ENCODE peak calls at places on chromosomes 2 and 18, in eight cellular contexts. Q is GM12865, P is progenitor cell of endocrine pancreas, E is mammary epithelial cell, N is epithelial cell of proximal tubule, W is BE2C, L is cardiac muscle cell, F is upper lobe of right lung. M is an unnamed sample.

GRCh38 chr18:634551-635045 is 22.9 kb upstream of the TYMS start:
- DNase-seq in Q (no peak), P (no peak), E (peak; percentile 39), N (no peak), W (no peak), L (no peak), F (no peak), M (no peak)

GRCh38 chr2:169741-170140 is 94.1 kb downstream of the SH3YL1 start:
- DNase-seq in Q (no peak), P (no peak), E (no peak), N (no peak), W (no peak), L (no peak), F (no peak), M (no peak)

GRCh38 chr2:27174638-27175037 is 25.8 kb downstream of the TCF23 start:
- DNase-seq in Q (peak; percentile 32), P (no peak), E (no peak), N (no peak), W (no peak), L (no peak), F (no peak), M (no peak)

GRCh38 chr2:45124456-45124855 is 115.2 kb upstream of the SIX2 start:
- DNase-seq in Q (no peak), P (no peak), E (no peak), N (no peak), W (no peak), L (no peak), F (no peak), M (no peak)

GRCh38 chr2:67463810-67464209 is 66.7 kb downstream of the ETAA1 start:
- DNase-seq in Q (no peak), P (no peak), E (peak; percentile 99), N (no peak), W (peak; percentile 47), L (no peak), F (no peak), M (no peak)

GRCh38 chr18:12257996-12258718 is 4.0 kb downstream of the CIDEA start:
- DNase-seq in Q (no peak), P (no peak), E (peak; percentile 81), N (no peak), W (no peak), L (no peak), F (no peak), M (no peak)

GRCh38 chr2:65081232-65081685 is 25.0 kb downstream of the CEP68 start:
- DNase-seq in Q (no peak), P (no peak), E (no peak), N (no peak), W (no peak), L (peak; percentile 48), F (no peak), M (no peak)

GRCh38 chr18:79797518-79798345 is at the start of gene KCNG2:
- DNase-seq in Q (peak; percentile 5), P (no peak), E (no peak), N (no peak), W (peak; percentile 20), L (peak; percentile 47), F (peak; percentile 64), M (peak; percentile 77)

GRCh38 chr2:70019096-70019495 is 57.7 kb upstream of the ASPRV1 start:
- DNase-seq in Q (no peak), P (no peak), E (no peak), N (no peak), W (no peak), L (no peak), F (no peak), M (no peak)

GRCh38 chr18:7646174-7646886 is 79.2 kb downstream of the PTPRM start:
- DNase-seq in Q (no peak), P (no peak), E (peak; percentile 9), N (no peak), W (no peak), L (no peak), F (no peak), M (no peak)

GRCh38 chr18:49206717-49207116 is 253.7 kb downstream of the DYM start:
- DNase-seq in Q (no peak), P (no peak), E (peak; percentile 19), N (no peak), W (no peak), L (peak; percentile 34), F (no peak), M (no peak)

GRCh38 chr18:46711444-46711863 is 45.4 kb downstream of the ST8SIA5 start:
- DNase-seq in Q (peak; percentile 29), P (no peak), E (no peak), N (no peak), W (no peak), L (no peak), F (no peak), M (peak; percentile 71)

GRCh38 chr2:154449951-154450658 is 248.4 kb upstream of the KCNJ3 start:
- DNase-seq in Q (no peak), P (no peak), E (no peak), N (no peak), W (no peak), L (no peak), F (no peak), M (no peak)

GRCh38 chr2:154455201-154455600 is 243.3 kb upstream of the KCNJ3 start:
- DNase-seq in Q (no peak), P (no peak), E (no peak), N (no peak), W (no peak), L (peak; percentile 23), F (no peak), M (no peak)

GRCh38 chr2:154455871-154456270 is 242.6 kb upstream of the KCNJ3 start:
- DNase-seq in Q (no peak), P (no peak), E (no peak), N (no peak), W (no peak), L (peak; percentile 34), F (no peak), M (no peak)

GRCh38 chr2:154452471-154452870 is 246.0 kb upstream of the KCNJ3 start:
- DNase-seq in Q (no peak), P (no peak), E (no peak), N (no peak), W (no peak), L (no peak), F (no peak), M (no peak)

GRCh38 chr2:154452906-154453493 is 245.5 kb upstream of the KCNJ3 start:
- DNase-seq in Q (peak; percentile 33), P (no peak), E (no peak), N (peak; percentile 23), W (no peak), L (peak; percentile 39), F (no peak), M (no peak)
- TF ChIP-seq CTCF in Q (peak; percentile 45), P (peak; percentile 21), E (peak; percentile 50), N (peak; percentile 65), W (peak; percentile 31), L (peak; percentile 43), F (peak; percentile 27), M (no peak)

GRCh38 chr2:86808315-86809161 is 17.8 kb upstream of the CD8A start:
- DNase-seq in Q (peak; percentile 90), P (peak; percentile 94), E (peak; percentile 84), N (peak; percentile 13), W (peak; percentile 73), L (peak; percentile 79), F (peak; percentile 92), M (peak; percentile 92)
- TF ChIP-seq CTCF in Q (peak; percentile 86), P (peak; percentile 94), E (peak; percentile 88), N (peak; percentile 84), W (peak; percentile 63), L (peak; percentile 86), F (peak; percentile 83), M (peak; percentile 92)

DNA sequence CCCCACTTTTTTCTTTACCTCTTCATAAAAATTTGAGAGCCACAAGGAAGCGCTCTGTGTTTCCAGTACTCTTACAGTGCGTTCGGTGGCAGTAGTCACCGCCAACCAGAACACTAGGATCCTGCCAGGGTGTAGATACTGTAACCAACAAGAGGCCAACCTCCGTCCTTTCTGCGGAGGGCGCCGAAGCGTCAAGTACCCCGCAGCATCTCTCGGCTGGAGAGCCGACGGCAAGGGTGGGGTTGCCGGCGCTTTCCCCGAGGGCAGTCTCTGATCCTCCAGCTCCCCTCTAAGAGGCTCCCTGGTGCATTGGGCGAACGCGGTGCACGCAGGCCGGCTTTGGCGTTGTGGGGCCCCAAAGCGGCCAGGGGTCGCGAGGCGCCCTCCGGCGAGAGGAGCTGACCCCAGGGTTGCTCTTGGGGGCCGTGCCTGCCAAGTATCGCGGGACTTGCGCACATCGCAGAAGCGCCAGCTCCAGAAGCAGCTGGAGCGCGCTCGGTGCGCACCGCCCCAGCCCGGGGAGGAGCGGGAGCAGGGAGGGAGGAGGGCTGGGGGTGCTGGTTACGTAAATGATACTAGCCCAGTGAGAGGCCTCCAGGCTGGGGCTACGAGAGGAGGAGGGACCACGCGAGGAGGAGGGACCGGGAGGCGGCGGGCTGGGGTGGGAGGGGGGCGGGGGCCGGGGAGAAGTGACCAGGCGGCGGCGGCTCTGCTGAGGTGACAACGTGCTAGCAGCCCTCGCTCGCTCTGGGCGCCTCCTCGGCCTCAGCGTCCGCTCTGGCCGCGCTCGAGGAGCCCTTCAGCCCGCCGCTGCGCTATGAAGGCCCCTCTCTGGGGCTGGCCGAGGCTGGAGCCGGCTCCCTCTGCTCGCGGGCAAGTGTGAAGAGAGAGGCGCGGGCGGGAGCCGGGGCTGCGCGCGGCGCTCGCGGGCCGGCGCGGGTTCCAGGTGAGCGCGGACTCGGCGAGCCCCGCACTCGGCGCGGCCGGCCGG is at the start of gene GALNT13:
- DNase-seq in Q (no peak), P (peak; percentile 65), E (peak; percentile 22), N (no peak), W (peak; percentile 88), L (peak; percentile 34), F (peak; percentile 79), M (peak; percentile 80)
- TF ChIP-seq CTCF in Q (no peak), P (no peak), E (no peak), N (no peak), W (peak; percentile 19), L (no peak), F (no peak), M (no peak)

GRCh38 chr18:58190842-58191530 is 147.0 kb downstream of the NEDD4L start:
- DNase-seq in Q (no peak), P (no peak), E (no peak), N (no peak), W (no peak), L (no peak), F (no peak), M (no peak)

GRCh38 chr18:58192519-58192918 is 148.5 kb downstream of the NEDD4L start:
- DNase-seq in Q (no peak), P (no peak), E (no peak), N (no peak), W (no peak), L (no peak), F (no peak), M (no peak)

GRCh38 chr18:58195278-58195721 is 151.3 kb downstream of the NEDD4L start:
- DNase-seq in Q (peak; percentile 5), P (no peak), E (peak; percentile 73), N (no peak), W (no peak), L (no peak), F (peak; percentile 70), M (no peak)

GRCh38 chr18:58196164-58196563 is 152.1 kb downstream of the NEDD4L start:
- DNase-seq in Q (no peak), P (no peak), E (peak; percentile 47), N (no peak), W (no peak), L (no peak), F (no peak), M (no peak)

DNA sequence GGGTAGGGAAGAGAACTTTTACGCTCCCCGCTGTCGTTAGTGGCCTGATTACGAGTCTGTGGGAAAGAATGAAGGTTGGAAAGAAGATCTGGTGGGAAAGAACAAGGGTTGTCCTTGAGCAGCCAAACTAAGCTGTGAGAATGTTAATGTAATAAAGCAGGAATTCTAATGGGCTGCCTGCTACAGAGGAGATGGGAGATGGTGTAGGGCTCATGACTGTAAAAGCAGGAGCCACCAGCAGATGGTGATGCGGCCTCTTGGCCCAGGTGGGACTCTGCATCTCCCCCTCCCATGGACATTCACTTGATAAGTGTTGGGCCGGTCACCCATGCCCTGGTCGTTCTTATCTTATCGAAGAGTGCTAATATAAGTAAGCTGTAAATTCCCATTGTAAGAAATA is 150.0 kb downstream of the NEDD4L start:
- DNase-seq in Q (no peak), P (no peak), E (no peak), N (no peak), W (peak; percentile 36), L (no peak), F (no peak), M (peak; percentile 48)
- TF ChIP-seq CTCF in Q (peak; percentile 1), P (peak; percentile 61), E (no peak), N (peak; percentile 57), W (peak; percentile 55), L (peak; percentile 31), F (no peak), M (peak; percentile 18)

M was measured in glutamatergic neuron.